ENCODE peak calls at places on chromosomes 16 and 17, in nine cellular contexts. A is astrocyte of the spinal cord, U is AG04450, X is right lobe of liver, V is AG10803, J is cardiac fibroblast, B is stomach, Y is left ventricle myocardium inferior, W is GM12878. Q is an unnamed sample.

GRCh38 chr17:46943511-46944393 is 20.8 kb downstream of the GOSR2 start:
- DNase-seq in X (no peak), U (no peak), A (peak), B (no peak), V (no peak), Y (no peak), W (no peak), J (peak), Q (peak)

GRCh38 chr17:40490289-40490853 is 11.1 kb downstream of the TNS4 start:
- DNase-seq in Y (peak), A (peak), U (peak), J (peak), V (peak), W (no peak), X (no peak), B (no peak), Q (peak)

GRCh38 chr16:68470461-68471150 is 22.3 kb upstream of the SMPD3 start:
- DNase-seq in V (no peak), B (no peak), A (no peak), X (peak), U (no peak), J (no peak), Y (peak), W (peak), Q (no peak)

GRCh38 chr17:34579979-34580684 is 750 bp downstream of the TMEM132E start:
- DNase-seq in W (no peak), J (peak), V (peak), X (peak), U (no peak), Y (peak), A (no peak), B (no peak), Q (peak)

GRCh38 chr17:50258647-50259483 is 15.4 kb upstream of the TMEM92 start:
- DNase-seq in J (peak), U (no peak), X (no peak), Y (no peak), B (no peak), A (peak), V (peak), W (no peak), Q (peak)

GRCh38 chr16:51888021-51888420 is 658.9 kb downstream of the TOX3 start:
- DNase-seq in J (peak), Y (no peak), U (no peak), A (no peak), X (no peak), B (no peak), V (peak), W (no peak), Q (peak)

GRCh38 chr17:35322749-35323148 is 50.7 kb downstream of the SLFN11 start:
- DNase-seq in U (no peak), J (no peak), W (no peak), Y (no peak), A (no peak), B (no peak), X (no peak), V (no peak), Q (no peak)

GRCh38 chr17:76437467-76438402 is 15.2 kb downstream of the UBE2O start:
- DNase-seq in X (no peak), Y (no peak), B (no peak), V (no peak), U (no peak), W (no peak), A (no peak), J (no peak), Q (no peak)

GRCh38 chr17:1471490-1471889 is 15.5 kb upstream of the CRK start:
- DNase-seq in J (no peak), X (peak), Y (no peak), U (no peak), B (no peak), W (no peak), A (no peak), V (no peak), Q (no peak)

GRCh38 chr17:74332017-74332650 is 6.1 kb downstream of the KIF19 start:
- DNase-seq in A (no peak), U (no peak), V (no peak), W (no peak), J (no peak), Y (no peak), B (no peak), X (no peak), Q (no peak)

GRCh38 chr17:1830288-1830687 is 483 bp downstream of the RPA1 start:
- DNase-seq in V (no peak), W (no peak), J (peak), A (peak), Y (no peak), U (no peak), X (no peak), B (no peak), Q (peak)

GRCh38 chr16:68992521-68992920 is 112.9 kb upstream of the HAS3 start:
- DNase-seq in Y (no peak), J (peak), X (no peak), W (no peak), B (no peak), V (peak), U (peak), A (peak), Q (peak)

GRCh38 chr16:87297918-87298631 is 19.1 kb downstream of the C16orf95 start:
- DNase-seq in V (no peak), Y (no peak), A (peak), J (peak), X (no peak), W (no peak), U (no peak), B (no peak), Q (peak)

GRCh38 chr17:78671607-78672404 is 94.6 kb upstream of the DNAH17 start:
- DNase-seq in Y (no peak), A (peak), V (no peak), J (peak), X (peak), U (peak), B (no peak), W (no peak), Q (no peak)

GRCh38 chr17:55308613-55309332 is 44.0 kb downstream of the HLF start:
- DNase-seq in V (no peak), W (no peak), B (no peak), J (no peak), U (no peak), A (no peak), Y (no peak), X (no peak), Q (no peak)

GRCh38 chr17:42107597-42108576 is 4.6 kb downstream of the DHX58 start:
- DNase-seq in J (no peak), B (peak), A (peak), U (no peak), Y (peak), W (no peak), V (no peak), X (peak), Q (peak)

GRCh38 chr16:1261131-1261917 is 5.5 kb downstream of the TPSD1 start:
- DNase-seq in B (no peak), A (no peak), V (no peak), W (no peak), J (no peak), Y (no peak), U (no peak), X (no peak), Q (no peak)

GRCh38 chr17:3543453-3543852 is 14.2 kb downstream of the TRPV3 start:
- DNase-seq in J (no peak), A (no peak), U (no peak), V (no peak), X (no peak), Y (no peak), B (no peak), W (no peak), Q (no peak)

GRCh38 chr17:82900741-82901140 is 60.9 kb upstream of the ZNF750 start:
- DNase-seq in V (no peak), X (no peak), W (no peak), U (no peak), Y (no peak), A (peak), J (no peak), B (no peak), Q (peak)

GRCh38 chr17:77205396-77206124 is 64.8 kb downstream of the SEC14L1 start:
- DNase-seq in U (no peak), V (no peak), X (no peak), J (no peak), B (no peak), W (peak), Y (no peak), A (no peak), Q (peak)

GRCh38 chr17:64706224-64707076 is 44.3 kb upstream of the SMURF2 start:
- DNase-seq in B (no peak), U (no peak), J (no peak), Y (no peak), X (no peak), V (no peak), A (no peak), W (no peak), Q (no peak)

GRCh38 chr17:77460514-77461046 is 319.8 kb downstream of the SEC14L1 start:
- DNase-seq in V (no peak), Y (no peak), U (no peak), W (no peak), A (peak), B (no peak), X (no peak), J (no peak), Q (no peak)

GRCh38 chr16:67884684-67885083 is at the start of gene NRN1L:
- DNase-seq in W (no peak), B (peak), A (peak), J (peak), U (peak), Y (peak), X (peak), V (peak), Q (peak)

GRCh38 chr16:11757671-11758545 is 15.3 kb upstream of the TXNDC11 start:
- DNase-seq in B (no peak), U (peak), J (peak), A (peak), Y (no peak), V (peak), W (no peak), X (no peak), Q (peak)

GRCh38 chr17:68646626-68647526 is 45.7 kb upstream of the FAM20A start:
- DNase-seq in U (no peak), W (no peak), J (peak), V (no peak), A (peak), Y (no peak), X (no peak), B (peak), Q (peak)

GRCh38 chr17:77440571-77440981 is 299.8 kb downstream of the SEC14L1 start:
- DNase-seq in V (no peak), Y (peak), J (no peak), X (no peak), U (no peak), B (no peak), A (no peak), W (no peak), Q (no peak)

GRCh38 chr16:72926671-72927070 is 121.3 kb downstream of the ZFHX3 start:
- DNase-seq in J (no peak), W (no peak), U (no peak), A (no peak), V (no peak), B (no peak), X (no peak), Y (no peak), Q (peak)

GRCh38 chr16:81633147-81633619 is 145.9 kb upstream of the PLCG2 start:
- DNase-seq in A (no peak), U (no peak), J (no peak), B (no peak), V (no peak), X (no peak), Y (no peak), W (no peak), Q (no peak)

GRCh38 chr16:7601100-7601499 is 268.5 kb downstream of the RBFOX1 start:
- DNase-seq in X (no peak), A (no peak), Y (no peak), J (no peak), W (no peak), B (no peak), U (no peak), V (no peak), Q (no peak)

GRCh38 chr17:67662712-67663111 is 55.0 kb upstream of the NOL11 start:
- DNase-seq in Y (no peak), A (no peak), J (no peak), U (no peak), W (no peak), B (no peak), X (no peak), V (no peak), Q (no peak)

GRCh38 chr17:27506348-27507218 is 50.3 kb downstream of the KSR1 start:
- DNase-seq in W (peak), U (no peak), B (no peak), A (peak), X (no peak), J (peak), V (no peak), Y (no peak), Q (peak)

GRCh38 chr17:37447641-37448040 is 41.0 kb downstream of the TADA2A start:
- DNase-seq in W (no peak), Y (no peak), J (peak), X (no peak), V (peak), B (no peak), U (no peak), A (peak), Q (peak)

GRCh38 chr17:75456417-75457046 is at the start of gene TMEM94:
- DNase-seq in X (peak), B (peak), A (peak), Y (peak), V (peak), W (peak), U (peak), J (peak), Q (peak)

GRCh38 chr16:86089986-86090385 is 191.0 kb downstream of the IRF8 start:
- DNase-seq in B (no peak), W (peak), J (no peak), U (no peak), Y (no peak), V (no peak), X (no peak), A (no peak), Q (no peak)

GRCh38 chr16:4089251-4089810 is 26.9 kb downstream of the ADCY9 start:
- DNase-seq in Y (no peak), J (no peak), A (no peak), U (no peak), B (no peak), W (no peak), V (no peak), X (peak), Q (no peak)

GRCh38 chr17:72985882-72986720 is 106.4 kb downstream of the SLC39A11 start:
- DNase-seq in W (peak), J (peak), V (peak), U (peak), A (peak), B (peak), Y (peak), X (peak), Q (peak)

GRCh38 chr17:66135896-66136295 is 56.0 kb downstream of the CEP112 start:
- DNase-seq in A (no peak), B (no peak), V (peak), U (no peak), W (no peak), X (no peak), J (no peak), Y (no peak), Q (no peak)

GRCh38 chr17:51119415-51120356 is 982 bp downstream of the SPAG9 start:
- DNase-seq in B (peak), J (peak), X (peak), Y (peak), W (no peak), A (peak), U (no peak), V (peak), Q (peak)

GRCh38 chr17:79926308-79927135 is 87.3 kb upstream of the CBX4 start:
- DNase-seq in V (no peak), J (no peak), U (no peak), A (no peak), B (no peak), W (no peak), Y (no peak), X (no peak), Q (no peak)

GRCh38 chr17:79923974-79924638 is 84.9 kb upstream of the CBX4 start:
- DNase-seq in B (peak), A (no peak), X (no peak), V (no peak), U (no peak), W (no peak), J (peak), Y (no peak), Q (peak)

GRCh38 chr17:79924639-79924976 is 85.4 kb upstream of the CBX4 start:
- DNase-seq in B (no peak), J (no peak), Y (no peak), W (no peak), X (no peak), A (no peak), V (no peak), U (no peak), Q (no peak)

GRCh38 chr17:79926002-79926307 is 86.7 kb upstream of the CBX4 start:
- DNase-seq in Y (no peak), V (no peak), A (no peak), J (no peak), B (no peak), U (no peak), W (no peak), X (no peak), Q (no peak)

DNA sequence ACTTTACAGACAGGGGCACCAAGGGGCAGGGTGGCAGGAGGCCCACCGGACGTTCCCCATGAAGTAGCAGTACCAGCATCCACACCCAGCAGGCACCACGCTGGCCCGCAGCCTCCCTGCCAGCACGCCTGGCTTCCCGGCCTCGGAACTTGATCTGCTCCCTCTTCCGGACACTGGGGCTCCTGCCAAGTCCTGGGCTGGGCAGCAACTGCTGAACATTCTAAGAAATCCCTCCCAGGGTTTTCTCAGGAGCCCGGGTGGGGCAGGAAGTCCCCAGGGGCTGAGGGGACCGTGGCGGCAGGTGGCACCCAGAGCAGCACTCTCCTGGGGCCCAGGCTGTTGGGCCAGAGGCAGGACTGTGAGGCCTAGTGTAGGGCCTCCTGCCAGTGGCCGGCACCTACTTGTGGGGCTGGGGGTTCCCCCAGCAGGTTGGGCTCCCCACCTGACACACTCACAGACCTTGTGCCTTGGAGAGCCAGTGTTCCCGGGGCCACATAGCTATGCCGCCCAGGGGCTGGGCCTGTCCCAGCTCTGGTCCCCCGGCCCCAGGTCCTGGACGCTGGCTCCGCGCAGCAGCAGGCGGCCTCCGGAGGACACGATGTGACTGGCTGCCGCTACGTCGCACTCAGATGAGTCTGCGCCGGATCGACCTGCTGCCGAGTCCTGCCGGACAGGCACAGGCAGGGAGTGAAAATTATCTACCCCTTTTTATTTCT is 86.2 kb upstream of the CBX4 start:
- DNase-seq in X (peak), Y (peak), B (peak), U (no peak), V (peak), W (no peak), A (peak), J (no peak), Q (peak)
- TF ChIP-seq CTCF in X (peak), Y (peak), B (no peak), U (no peak), V (peak), W (no peak), A (peak), J (no peak), Q (peak)

GRCh38 chr16:74718741-74719610 is 18.3 kb upstream of the MLKL start:
- DNase-seq in V (no peak), U (no peak), A (no peak), Y (no peak), W (no peak), J (no peak), B (no peak), X (no peak), Q (no peak)
- H3K4me3 ChIP-seq in V (no peak), U (no peak), A (no peak), Y (no peak), W (no peak), J (no peak), B (no peak), X (no peak), Q (no peak)

DNA sequence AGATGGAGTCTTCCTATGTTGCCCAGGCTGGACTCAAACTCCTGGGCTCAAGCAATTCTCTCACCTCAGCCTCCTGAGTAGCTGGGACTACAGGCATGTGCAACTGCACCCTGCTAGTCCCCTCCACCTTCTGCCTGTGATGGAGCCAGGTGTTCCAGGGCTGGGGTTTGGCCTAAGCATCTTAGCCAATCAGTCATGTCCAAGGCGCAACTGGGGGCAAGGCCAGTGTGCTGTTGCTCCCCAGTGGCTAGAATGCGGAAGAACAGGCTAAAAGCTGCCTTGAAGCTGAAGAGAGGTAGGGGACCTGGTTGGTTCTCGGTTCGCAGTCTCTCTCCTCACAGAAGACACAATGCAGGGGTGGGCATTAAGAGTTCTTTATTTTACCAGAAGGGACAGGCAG is 18.6 kb downstream of the FLOT2 start:
- DNase-seq in A (peak), B (peak), J (peak), X (no peak), Y (no peak), W (no peak), U (no peak), V (peak), Q (peak)
- TF ChIP-seq CTCF in A (peak), B (peak), J (peak), X (peak), Y (no peak), W (peak), U (peak), V (peak), Q (peak)

GRCh38 chr16:84547539-84548058 is 43.1 kb upstream of the MEAK7 start:
- DNase-seq in X (no peak), B (no peak), U (no peak), V (no peak), W (no peak), J (no peak), Y (no peak), A (no peak), Q (peak)
- H3K4me3 ChIP-seq in X (no peak), B (no peak), U (no peak), V (no peak), W (no peak), J (no peak), Y (no peak), A (no peak), Q (no peak)

DNA sequence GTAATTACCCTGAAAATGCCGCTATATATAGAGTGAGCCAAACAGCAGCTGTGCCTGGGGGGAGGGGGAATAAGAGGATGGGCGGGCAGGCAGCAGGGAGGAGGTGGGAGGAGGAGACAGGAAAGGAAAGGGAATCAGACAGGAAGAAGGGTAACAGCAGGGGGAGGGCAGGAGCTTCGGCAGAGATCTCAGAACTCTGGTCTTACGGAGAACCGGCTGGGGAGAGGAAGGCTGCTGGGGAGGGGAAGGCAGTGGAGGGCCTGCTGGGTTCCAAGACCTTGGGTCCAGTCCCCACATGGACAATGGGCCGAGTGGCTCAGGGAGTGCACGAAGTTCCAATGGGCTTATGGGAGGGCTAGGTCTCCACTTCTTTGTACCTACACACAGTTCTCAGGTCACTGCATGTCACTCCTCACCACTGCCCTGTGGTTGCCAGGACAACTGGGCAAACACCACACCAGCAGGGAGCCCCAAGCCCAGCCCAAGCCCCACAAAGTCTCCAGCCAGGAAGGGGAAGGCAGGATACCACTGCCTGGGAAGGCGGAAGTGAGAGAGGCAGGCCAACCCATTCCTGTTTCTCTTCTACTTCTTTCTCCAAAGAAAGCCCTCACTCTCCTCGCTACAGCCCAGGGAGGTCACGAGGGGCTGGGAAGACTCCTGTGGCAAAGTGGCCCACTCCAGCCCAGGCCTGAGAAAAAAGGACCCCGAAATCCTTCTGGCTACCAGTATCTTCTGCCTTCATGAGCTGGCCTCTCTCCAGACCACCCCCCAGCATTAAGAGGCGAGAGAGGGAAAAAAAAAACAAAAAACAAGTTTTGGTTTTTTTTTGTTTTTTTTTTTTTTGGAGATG is 25.3 kb downstream of the G6PC3 start:
- DNase-seq in J (peak), X (no peak), W (no peak), Y (peak), A (peak), U (peak), B (no peak), V (peak), Q (peak)
- TF ChIP-seq CTCF in J (peak), X (no peak), W (no peak), Y (peak), A (peak), U (peak), B (no peak), V (peak), Q (peak)